ENCODE peak calls at places on chromosomes 16 and 17, in eight cellular contexts. K is prostate gland, X is transverse colon, Q is spleen, A is A549, J is IMR-90, E is stomach, R is esophagus muscularis mucosa. Z is an unnamed sample.

GRCh38 chr17:34251186-34251585 is 3.9 kb upstream of the CCL2 start:
- DNase-seq in K (no peak), X (no peak), Q (no peak), A (no peak), J (no peak), E (no peak), R (peak), Z (no peak)

GRCh38 chr17:40024901-40025300 is 9.7 kb downstream of the CSF3 start:
- DNase-seq in K (no peak), X (no peak), Q (no peak), A (no peak), J (no peak), E (no peak), R (no peak), Z (no peak)

GRCh38 chr16:88329726-88330700 is 52.7 kb upstream of the ZNF469 start:
- DNase-seq in K (no peak), X (no peak), Q (no peak), A (no peak), J (no peak), E (no peak), R (no peak), Z (no peak)

GRCh38 chr17:78883533-78884131 is 19.4 kb downstream of the CEP295NL start:
- DNase-seq in K (peak), X (peak), Q (peak), A (peak), J (peak), E (peak), R (peak), Z (no peak)

GRCh38 chr16:9901-10665 is 43.3 kb downstream of the POLR3K start:
- DNase-seq in K (no peak), X (peak), Q (no peak), A (peak), J (no peak), E (peak), R (no peak), Z (peak)

GRCh38 chr17:82681547-82681946 is 17.0 kb downstream of the RAB40B start:
- DNase-seq in K (no peak), X (no peak), Q (no peak), A (no peak), J (no peak), E (no peak), R (no peak), Z (no peak)

GRCh38 chr17:41775394-41776226 is 10.9 kb downstream of the JUP start:
- DNase-seq in K (no peak), X (peak), Q (no peak), A (peak), J (no peak), E (no peak), R (no peak), Z (no peak)

GRCh38 chr17:48003686-48004120 is 32.8 kb downstream of the CDK5RAP3 start:
- DNase-seq in K (no peak), X (no peak), Q (no peak), A (no peak), J (no peak), E (no peak), R (no peak), Z (no peak)

GRCh38 chr17:65545708-65546523 is 15.5 kb downstream of the AXIN2 start:
- DNase-seq in K (no peak), X (no peak), Q (peak), A (no peak), J (no peak), E (no peak), R (no peak), Z (no peak)

GRCh38 chr17:792277-792676 is 10.1 kb downstream of the MRM3 start:
- DNase-seq in K (no peak), X (no peak), Q (peak), A (peak), J (peak), E (no peak), R (no peak), Z (no peak)

GRCh38 chr16:86665319-86665675 is 86.9 kb downstream of the FOXL1 start:
- DNase-seq in K (no peak), X (no peak), Q (no peak), A (peak), J (peak), E (no peak), R (no peak), Z (no peak)

GRCh38 chr16:25148568-25149215 is 37.1 kb downstream of the LCMT1 start:
- DNase-seq in K (no peak), X (no peak), Q (no peak), A (no peak), J (no peak), E (no peak), R (no peak), Z (no peak)

GRCh38 chr17:48588519-48588918 is 1.5 kb downstream of the HOXB3 start:
- DNase-seq in K (no peak), X (no peak), Q (no peak), A (no peak), J (peak), E (no peak), R (no peak), Z (no peak)

GRCh38 chr17:9236286-9237052 is 215.2 kb downstream of the NTN1 start:
- DNase-seq in K (no peak), X (no peak), Q (peak), A (no peak), J (no peak), E (no peak), R (no peak), Z (no peak)

GRCh38 chr17:65181237-65182061 is 44.3 kb downstream of the RGS9 start:
- DNase-seq in K (no peak), X (no peak), Q (no peak), A (no peak), J (no peak), E (no peak), R (no peak), Z (no peak)

GRCh38 chr16:23392223-23392600 is 60.8 kb downstream of the COG7 start:
- DNase-seq in K (no peak), X (no peak), Q (no peak), A (no peak), J (no peak), E (no peak), R (no peak), Z (no peak)

GRCh38 chr17:78401246-78401645 is 22.8 kb downstream of the PGS1 start:
- DNase-seq in K (peak), X (no peak), Q (no peak), A (no peak), J (peak), E (no peak), R (no peak), Z (no peak)

GRCh38 chr16:12898556-12898955 is 2.8 kb upstream of the SHISA9 start:
- DNase-seq in K (no peak), X (no peak), Q (no peak), A (no peak), J (no peak), E (no peak), R (no peak), Z (no peak)

GRCh38 chr17:74135391-74136167 is 67.9 kb upstream of the RPL38 start:
- DNase-seq in K (no peak), X (no peak), Q (peak), A (no peak), J (no peak), E (no peak), R (no peak), Z (no peak)

GRCh38 chr16:63720848-63721247 is 1401.0 kb downstream of the CDH11 start:
- DNase-seq in K (no peak), X (no peak), Q (no peak), A (no peak), J (no peak), E (no peak), R (no peak), Z (no peak)

GRCh38 chr16:24978370-24978914 is 36.7 kb downstream of the ARHGAP17 start:
- DNase-seq in K (no peak), X (no peak), Q (no peak), A (no peak), J (no peak), E (no peak), R (no peak), Z (no peak)

GRCh38 chr16:6484931-6485330 is 847.7 kb upstream of the RBFOX1 start:
- DNase-seq in K (no peak), X (no peak), Q (no peak), A (no peak), J (no peak), E (no peak), R (peak), Z (no peak)

GRCh38 chr17:65634533-65634932 is 73.1 kb upstream of the AXIN2 start:
- DNase-seq in K (peak), X (peak), Q (no peak), A (peak), J (no peak), E (peak), R (no peak), Z (no peak)

GRCh38 chr17:60345233-60345632 is 46.7 kb downstream of the USP32 start:
- DNase-seq in K (no peak), X (no peak), Q (no peak), A (no peak), J (no peak), E (no peak), R (no peak), Z (no peak)

GRCh38 chr16:5768445-5768844 is 670.9 kb upstream of the EEF2KMT start:
- DNase-seq in K (no peak), X (no peak), Q (no peak), A (no peak), J (no peak), E (no peak), R (no peak), Z (no peak)

GRCh38 chr16:2040450-2041105 is 7.1 kb downstream of the NTHL1 start:
- DNase-seq in K (no peak), X (no peak), Q (no peak), A (no peak), J (no peak), E (no peak), R (no peak), Z (no peak)

GRCh38 chr16:75555213-75555706 is 792 bp downstream of the TMEM231 start:
- DNase-seq in K (peak), X (peak), Q (peak), A (peak), J (peak), E (peak), R (no peak), Z (peak)

GRCh38 chr17:64599187-64599676 is 62.9 kb downstream of the SMURF2 start:
- DNase-seq in K (no peak), X (peak), Q (peak), A (no peak), J (no peak), E (peak), R (no peak), Z (no peak)

GRCh38 chr17:34254651-34255380 is at the start of gene CCL2:
- DNase-seq in K (peak), X (peak), Q (no peak), A (peak), J (peak), E (peak), R (peak), Z (no peak)

GRCh38 chr16:84252214-84252613 is 12.4 kb upstream of the KCNG4 start:
- DNase-seq in K (no peak), X (no peak), Q (no peak), A (no peak), J (no peak), E (no peak), R (no peak), Z (no peak)

DNA sequence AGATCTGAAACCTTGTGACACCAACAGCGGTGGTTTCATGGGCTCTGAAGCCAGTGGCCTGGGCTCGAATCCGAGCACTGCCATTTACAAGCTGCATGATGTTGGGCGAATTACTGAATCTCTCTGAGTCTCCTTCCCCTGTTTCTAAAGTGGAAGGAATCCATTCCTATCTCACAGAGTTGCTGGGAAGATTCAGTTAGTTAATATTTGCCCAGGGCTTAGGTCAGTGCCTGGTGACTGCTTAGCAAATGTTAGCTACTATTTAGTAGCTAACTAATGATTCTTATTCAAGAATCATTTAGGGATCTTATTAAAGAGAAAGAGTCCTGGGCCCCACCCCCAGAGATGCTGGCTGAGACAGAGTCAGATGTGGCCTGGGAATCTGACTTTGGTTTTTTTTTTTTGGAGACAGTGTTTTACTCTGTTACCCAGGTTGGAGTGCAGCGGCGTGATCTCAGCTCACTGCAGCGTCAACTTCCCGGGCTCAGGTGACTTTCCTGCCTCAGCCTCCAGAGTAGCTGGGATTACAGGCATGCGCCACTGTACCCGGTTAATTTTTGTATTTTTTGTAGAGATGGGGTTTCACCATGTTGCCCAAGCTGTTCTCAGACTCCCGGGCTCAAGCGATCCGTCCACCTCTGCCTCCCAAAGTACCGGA is 33.6 kb upstream of the RAI1 start:
- DNase-seq in K (no peak), X (no peak), Q (no peak), A (no peak), J (no peak), E (no peak), R (no peak), Z (no peak)
- TF ChIP-seq POLR2A in K (no peak), X (no peak), Q (no peak), A (no peak), J (no peak), E (no peak), R (no peak), Z (no peak)

GRCh38 chr17:29566473-29567361 is at the start of gene ABHD15:
- DNase-seq in K (peak), X (peak), Q (peak), A (peak), J (peak), E (peak), R (no peak), Z (peak)
- TF ChIP-seq POLR2A in K (peak), X (peak), Q (no peak), A (peak), J (no peak), E (no peak), R (no peak), Z (no peak)

GRCh38 chr16:70428178-70428998 is 10.5 kb downstream of the ST3GAL2 start:
- DNase-seq in K (peak), X (peak), Q (peak), A (peak), J (peak), E (peak), R (peak), Z (peak)
- TF ChIP-seq POLR2A in K (no peak), X (peak), Q (no peak), A (no peak), J (peak), E (no peak), R (no peak), Z (peak)

GRCh38 chr17:59332890-59333377 is 1.5 kb downstream of the YPEL2 start:
- DNase-seq in K (peak), X (peak), Q (peak), A (no peak), J (peak), E (peak), R (peak), Z (no peak)
- TF ChIP-seq POLR2A in K (no peak), X (no peak), Q (no peak), A (no peak), J (no peak), E (no peak), R (peak), Z (no peak)

DNA sequence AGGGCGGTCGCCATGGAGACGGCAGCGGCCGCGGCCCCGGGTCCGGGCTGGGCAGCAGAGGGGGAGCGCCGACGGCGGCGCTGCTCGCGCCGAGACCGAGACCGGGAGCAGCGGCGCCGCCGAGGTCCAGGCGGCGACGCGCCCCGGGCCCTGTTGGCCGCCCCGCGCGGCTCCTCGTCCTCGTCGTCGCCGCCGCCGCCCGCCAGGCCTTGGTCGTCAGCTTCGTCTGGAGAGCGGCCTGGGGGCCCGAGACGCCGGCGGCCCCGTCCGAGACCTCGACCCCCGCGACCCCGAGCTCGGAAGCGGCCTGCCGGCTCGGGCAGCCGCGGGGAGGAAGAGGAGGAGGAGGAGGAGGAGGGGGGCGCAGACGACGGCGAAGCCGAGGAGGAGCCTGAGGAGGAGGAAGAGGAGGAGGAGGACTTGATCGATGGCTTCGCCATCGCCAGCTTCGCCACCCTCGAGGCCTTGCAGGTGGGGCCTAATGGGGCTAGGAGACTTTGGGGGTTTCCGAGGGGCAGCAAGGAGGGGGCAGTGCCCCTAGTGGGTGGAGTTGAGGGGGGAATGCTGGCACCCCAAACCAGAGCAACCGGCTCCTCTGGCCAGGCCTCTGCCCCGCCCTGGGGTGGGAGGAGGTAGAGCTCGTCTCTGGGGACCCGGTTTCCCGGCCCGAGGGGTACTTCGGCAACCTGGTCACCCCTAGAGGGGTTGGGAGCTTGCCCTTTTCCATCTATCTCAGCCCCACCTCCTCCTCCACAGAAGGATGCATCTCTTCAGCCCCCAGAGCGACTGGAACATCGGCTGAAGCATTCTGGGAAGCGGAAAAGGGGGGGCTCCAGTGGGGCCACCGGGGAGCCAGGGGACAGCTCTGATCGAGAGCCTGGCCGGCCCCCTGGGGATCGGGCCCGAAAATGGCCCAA is 1.5 kb downstream of the FBRS start:
- DNase-seq in K (peak), X (peak), Q (peak), A (no peak), J (no peak), E (no peak), R (no peak), Z (peak)
- TF ChIP-seq POLR2A in K (no peak), X (peak), Q (no peak), A (no peak), J (no peak), E (no peak), R (no peak), Z (no peak)

GRCh38 chr16:50065624-50066481 is at the start of gene HEATR3:
- DNase-seq in K (peak), X (peak), Q (peak), A (peak), J (peak), E (peak), R (peak), Z (peak)
- TF ChIP-seq POLR2A in K (no peak), X (peak), Q (no peak), A (peak), J (peak), E (no peak), R (no peak), Z (peak)

DNA sequence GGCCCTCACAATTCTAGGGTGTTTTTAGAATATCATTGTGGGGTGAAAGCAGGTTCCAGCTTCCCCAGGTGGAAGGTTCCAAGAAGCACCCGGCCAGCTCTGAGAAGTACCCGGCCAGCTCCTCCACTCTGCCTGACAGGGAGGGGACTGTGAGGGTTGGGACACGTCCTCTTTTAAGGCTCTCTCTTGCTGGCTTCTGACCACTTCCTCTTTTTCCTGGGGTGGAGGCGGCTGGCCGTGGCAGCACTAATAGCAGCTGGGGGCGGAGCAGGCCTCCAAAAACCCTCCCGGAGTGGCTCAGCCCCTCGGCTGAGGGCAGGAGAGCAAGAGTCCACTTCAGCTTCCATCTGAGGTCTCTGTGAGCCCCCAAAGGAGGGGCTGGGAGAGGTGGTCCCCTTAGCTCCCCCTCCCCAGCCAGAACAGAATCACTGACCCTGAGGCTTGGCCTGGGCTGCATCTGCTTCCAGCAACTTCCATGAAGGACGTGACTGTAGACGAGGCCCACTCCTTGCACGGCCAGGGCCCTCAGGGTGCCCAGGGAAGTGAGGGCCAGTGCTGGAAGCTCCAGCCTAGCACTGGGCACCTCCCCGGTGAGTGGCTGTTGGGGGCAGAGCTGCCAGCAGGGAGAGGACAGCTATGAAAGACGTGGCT is 26.7 kb upstream of the PLCG2 start:
- DNase-seq in K (no peak), X (peak), Q (peak), A (no peak), J (no peak), E (peak), R (peak), Z (peak)
- TF ChIP-seq POLR2A in K (no peak), X (no peak), Q (no peak), A (no peak), J (no peak), E (no peak), R (no peak), Z (peak)

GRCh38 chr17:7589891-7590611 is at the start of gene SOX15:
- DNase-seq in K (peak), X (no peak), Q (no peak), A (no peak), J (peak), E (no peak), R (no peak), Z (no peak)

GRCh38 chr17:7593296-7593695 is 3.4 kb upstream of the SOX15 start:
- DNase-seq in K (no peak), X (no peak), Q (no peak), A (no peak), J (no peak), E (no peak), R (no peak), Z (no peak)

GRCh38 chr17:7590743-7591142 is 849 bp upstream of the SOX15 start:
- DNase-seq in K (no peak), X (no peak), Q (no peak), A (peak), J (peak), E (no peak), R (no peak), Z (no peak)

GRCh38 chr17:7592422-7593021 is 2.6 kb upstream of the SOX15 start:
- DNase-seq in K (no peak), X (no peak), Q (no peak), A (no peak), J (no peak), E (no peak), R (no peak), Z (no peak)

DNA sequence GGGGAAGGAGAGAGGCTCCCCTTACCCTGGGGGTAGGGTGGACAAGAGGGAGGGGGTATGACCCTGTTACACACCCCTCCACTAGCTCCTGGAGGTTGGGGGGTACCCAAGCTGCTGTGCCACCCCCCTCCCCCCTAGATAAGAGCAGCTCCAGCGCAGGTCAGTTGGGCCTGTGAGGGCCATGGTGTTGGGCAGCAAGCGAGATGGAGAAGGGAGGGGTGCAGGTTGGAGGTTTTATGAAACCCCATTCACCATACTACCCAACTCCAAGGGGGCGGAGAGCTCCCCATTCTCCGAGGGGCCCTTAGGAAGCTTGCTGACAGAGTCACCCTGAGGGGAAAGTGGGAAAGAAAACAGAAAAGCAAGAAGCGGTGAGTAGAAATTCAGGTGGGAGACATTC is 1.7 kb upstream of the SOX15 start:
- DNase-seq in K (no peak), X (no peak), Q (no peak), A (no peak), J (no peak), E (no peak), R (no peak), Z (no peak)
- TF ChIP-seq POLR2A in K (no peak), X (no peak), Q (no peak), A (no peak), J (no peak), E (no peak), R (no peak), Z (no peak)